ENCODE peak calls at places on chromosomes 5 and 9, in eight cellular contexts. P, E, B, J, O, C, R and H are unnamed samples.

GRCh38 chr5:14741131-14741530 is 76.6 kb downstream of the OTULIN start:
- DNase-seq in P (no peak), E (no peak), B (no peak), J (no peak), O (no peak), C (no peak), R (no peak), H (no peak)

GRCh38 chr5:89994266-89994665 is 415.3 kb downstream of the CETN3 start:
- DNase-seq in P (no peak), E (no peak), B (no peak), J (no peak), O (no peak), C (no peak), R (peak; percentile 46), H (no peak)

GRCh38 chr5:115461506-115462290 is 82.9 kb downstream of the FEM1C start:
- DNase-seq in P (no peak), E (peak; percentile 89), B (peak; percentile 46), J (no peak), O (no peak), C (no peak), R (peak; percentile 95), H (no peak)

GRCh38 chr9:75065513-75065912 is 22.4 kb downstream of the NMRK1 start:
- DNase-seq in P (no peak), E (no peak), B (no peak), J (no peak), O (no peak), C (no peak), R (no peak), H (no peak)

GRCh38 chr5:79001471-79001870 is 16.4 kb upstream of the ARSB start:
- DNase-seq in P (no peak), E (no peak), B (no peak), J (no peak), O (no peak), C (no peak), R (peak; percentile 42), H (no peak)

GRCh38 chr5:163564321-163564924 is 59.0 kb downstream of the MAT2B start:
- DNase-seq in P (peak; percentile 69), E (peak; percentile 48), B (peak; percentile 24), J (no peak), O (peak; percentile 58), C (peak; percentile 66), R (peak; percentile 70), H (peak; percentile 29)

GRCh38 chr9:28946648-28947047 is 1373.4 kb upstream of the C9orf72 start:
- DNase-seq in P (no peak), E (no peak), B (no peak), J (no peak), O (no peak), C (no peak), R (no peak), H (no peak)

GRCh38 chr5:124634228-124634819 is 112.1 kb downstream of the ZNF608 start:
- DNase-seq in P (no peak), E (peak; percentile 44), B (no peak), J (no peak), O (no peak), C (no peak), R (peak; percentile 63), H (no peak)

GRCh38 chr9:95517559-95517933 is 775 bp upstream of the PTCH1 start:
- DNase-seq in P (no peak), E (no peak), B (no peak), J (no peak), O (no peak), C (no peak), R (no peak), H (no peak)

GRCh38 chr9:95518026-95518425 is 1.3 kb upstream of the PTCH1 start:
- DNase-seq in P (no peak), E (no peak), B (no peak), J (no peak), O (no peak), C (no peak), R (no peak), H (no peak)

GRCh38 chr9:95516221-95516735 is 493 bp downstream of the PTCH1 start:
- DNase-seq in P (peak; percentile 58), E (no peak), B (no peak), J (no peak), O (peak; percentile 76), C (peak; percentile 20), R (peak; percentile 19), H (peak; percentile 14)

GRCh38 chr9:95515272-95516113 is 1.3 kb downstream of the PTCH1 start:
- DNase-seq in P (peak; percentile 75), E (no peak), B (no peak), J (no peak), O (peak; percentile 82), C (peak; percentile 28), R (no peak), H (peak; percentile 21)

DNA sequence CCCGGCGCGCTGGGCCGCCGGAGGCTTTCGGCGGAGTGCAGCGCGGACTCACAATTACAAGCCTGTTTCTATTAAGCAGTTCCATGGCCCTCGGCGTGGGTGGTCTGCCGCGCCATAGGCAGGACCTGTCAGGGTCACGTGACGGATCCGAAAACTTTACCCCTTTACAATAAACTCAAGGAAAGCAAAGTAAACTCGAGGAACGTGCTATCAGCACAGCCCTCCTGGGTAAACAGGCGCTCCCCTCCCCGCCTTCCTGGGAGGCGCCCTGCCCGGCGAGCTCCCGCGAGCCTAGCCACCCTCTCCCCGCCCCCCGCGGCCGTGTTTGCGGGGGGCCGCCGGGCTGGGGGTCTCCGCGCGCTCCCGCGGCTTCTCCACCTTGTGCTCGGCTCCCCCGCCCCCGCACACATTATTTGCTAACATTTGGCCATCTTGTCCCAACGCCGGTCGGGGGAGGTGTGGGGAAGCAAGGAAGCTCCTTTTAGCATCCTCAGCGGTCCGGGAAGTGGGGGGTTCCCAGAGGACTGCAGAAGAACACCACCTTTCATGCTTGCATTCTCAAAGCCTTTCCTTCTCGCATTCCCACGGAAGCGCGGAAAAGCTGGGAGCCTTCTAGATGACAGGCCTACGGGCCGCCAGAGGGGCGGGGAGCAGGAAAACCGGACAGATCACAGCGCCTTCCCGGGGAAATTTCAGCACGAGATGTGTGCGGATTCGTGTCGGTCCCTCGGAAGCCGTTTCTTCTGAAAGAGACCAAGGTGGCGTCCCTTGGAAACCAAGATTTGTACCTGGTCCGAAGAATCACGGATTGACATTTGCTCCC is at the start of gene PTCH1:
- DNase-seq in P (peak; percentile 75), E (no peak), B (no peak), J (peak; percentile 58), O (peak; percentile 83), C (peak; percentile 53), R (peak; percentile 52), H (peak; percentile 26)
- TF ChIP-seq CTCF in P (no peak), E (no peak), B (peak; percentile 1), J (no peak), O (no peak), C (no peak), R (no peak), H (no peak)

DNA sequence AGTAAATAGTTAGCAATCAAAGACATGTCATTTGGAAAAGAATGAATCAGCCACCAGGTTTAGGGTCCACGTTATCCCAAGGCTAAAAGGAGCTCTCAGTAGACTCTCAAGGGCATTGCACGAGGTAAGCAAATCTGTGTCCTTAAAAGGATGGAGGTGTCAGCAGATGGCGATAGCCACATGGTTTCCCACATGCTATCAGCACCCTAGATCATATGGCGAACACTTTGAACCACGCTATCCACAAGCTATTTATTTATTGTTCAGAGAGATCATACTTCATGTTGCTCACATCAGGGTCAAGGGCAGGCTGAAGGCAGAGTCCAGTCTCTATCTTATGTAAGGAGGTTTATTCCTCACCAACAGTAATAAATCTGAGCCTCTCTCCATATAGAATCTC is 43.7 kb downstream of the CDH6 start:
- DNase-seq in P (no peak), E (no peak), B (no peak), J (no peak), O (peak; percentile 16), C (no peak), R (peak; percentile 21), H (no peak)
- TF ChIP-seq CTCF in P (no peak), E (no peak), B (no peak), J (no peak), O (peak; percentile 27), C (no peak), R (peak; percentile 8), H (no peak)

GRCh38 chr5:23035555-23036090 is 182.5 kb upstream of the CDH12 start:
- DNase-seq in P (no peak), E (no peak), B (no peak), J (no peak), O (no peak), C (no peak), R (no peak), H (no peak)

GRCh38 chr5:23029296-23029695 is 176.2 kb upstream of the CDH12 start:
- DNase-seq in P (no peak), E (no peak), B (no peak), J (no peak), O (no peak), C (no peak), R (no peak), H (no peak)

GRCh38 chr5:23028445-23028844 is 175.3 kb upstream of the CDH12 start:
- DNase-seq in P (no peak), E (no peak), B (no peak), J (no peak), O (no peak), C (no peak), R (no peak), H (no peak)

DNA sequence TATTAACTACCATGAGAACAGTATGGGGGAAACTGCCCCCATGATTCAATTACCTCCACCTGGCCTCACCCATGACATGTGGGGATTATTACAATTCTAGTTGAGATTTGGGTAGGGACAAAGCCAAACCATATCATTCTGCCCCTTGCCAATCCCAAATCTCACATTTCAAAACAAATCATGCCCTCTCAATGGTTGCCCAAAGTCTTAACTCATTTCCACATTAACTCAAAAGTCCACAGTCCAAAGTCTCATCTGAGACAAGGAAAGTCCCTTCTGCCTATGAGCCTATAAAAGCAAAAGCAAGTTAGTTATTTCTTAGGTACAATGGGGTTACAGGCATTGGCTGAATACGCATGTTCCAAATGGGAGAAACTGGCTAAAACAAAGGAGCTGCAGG is 180.7 kb upstream of the CDH12 start:
- DNase-seq in P (no peak), E (no peak), B (no peak), J (no peak), O (no peak), C (no peak), R (no peak), H (no peak)
- TF ChIP-seq CTCF in P (no peak), E (no peak), B (no peak), J (no peak), O (no peak), C (no peak), R (no peak), H (no peak)

GRCh38 chr5:137203011-137203632 is 296.0 kb downstream of the SPOCK1 start:
- DNase-seq in P (no peak), E (no peak), B (no peak), J (no peak), O (no peak), C (no peak), R (no peak), H (no peak)

GRCh38 chr5:137200906-137201305 is 298.2 kb downstream of the SPOCK1 start:
- DNase-seq in P (no peak), E (no peak), B (no peak), J (no peak), O (no peak), C (no peak), R (no peak), H (no peak)

GRCh38 chr5:137199201-137199600 is 299.9 kb downstream of the SPOCK1 start:
- DNase-seq in P (no peak), E (no peak), B (no peak), J (no peak), O (no peak), C (no peak), R (no peak), H (no peak)

GRCh38 chr5:137201876-137202275 is 297.2 kb downstream of the SPOCK1 start:
- DNase-seq in P (no peak), E (no peak), B (no peak), J (no peak), O (no peak), C (no peak), R (peak; percentile 99), H (no peak)

GRCh38 chr5:137199966-137200365 is 299.2 kb downstream of the SPOCK1 start:
- DNase-seq in P (no peak), E (no peak), B (no peak), J (no peak), O (no peak), C (no peak), R (peak; percentile 81), H (no peak)
- TF ChIP-seq CTCF in P (no peak), E (peak; percentile 6), B (no peak), J (no peak), O (peak; percentile 45), C (no peak), R (peak; percentile 33), H (no peak)